ENCODE peak calls at places on chromosomes 1 and 21, in seven cellular contexts. A is H1, X is psoas muscle, C is transverse colon, F is ovary, W is AG04450, Q is foreskin fibroblast. G is an unnamed sample.
A peak's percentile ranks its signal among the peaks of the same experiment; 100 is the strongest.

GRCh38 chr1:222171005-222171404 is 376.9 kb downstream of the HHIPL2 start:
- DNase-seq in X (no peak), C (no peak), W (no peak), Q (peak; percentile 53), F (no peak), A (peak; percentile 42), G (no peak)

GRCh38 chr1:183126000-183126366 is 60.1 kb upstream of the LAMC2 start:
- DNase-seq in X (no peak), W (no peak), A (no peak), Q (no peak), F (no peak), C (no peak), G (no peak)

GRCh38 chr21:19029816-19030215 is 626.2 kb upstream of the TMPRSS15 start:
- DNase-seq in A (no peak), C (no peak), X (no peak), W (no peak), Q (no peak), F (no peak), G (no peak)

GRCh38 chr1:178134061-178134460 is 40.2 kb downstream of the RASAL2 start:
- DNase-seq in X (no peak), A (no peak), C (no peak), Q (peak; percentile 84), F (no peak), W (peak; percentile 13), G (no peak)

GRCh38 chr1:228166170-228166936 is 749 bp downstream of the IBA57 start:
- DNase-seq in A (peak; percentile 78), W (no peak), X (peak; percentile 86), C (peak; percentile 79), F (peak; percentile 66), Q (peak; percentile 62), G (peak; percentile 82)

GRCh38 chr1:203046984-203047630 is 20.8 kb downstream of the PPFIA4 start:
- DNase-seq in X (no peak), Q (peak; percentile 67), C (no peak), W (peak; percentile 41), A (no peak), F (no peak), G (no peak)

GRCh38 chr1:68233202-68233601 is 879 bp upstream of the WLS start:
- DNase-seq in A (no peak), F (no peak), C (no peak), W (no peak), X (no peak), Q (no peak), G (no peak)

GRCh38 chr1:3033795-3034100 is 12.5 kb downstream of the ACTRT2 start:
- DNase-seq in W (no peak), A (no peak), Q (no peak), X (no peak), C (no peak), F (no peak), G (no peak)

GRCh38 chr1:216793303-216793702 is 70.1 kb upstream of the ESRRG start:
- DNase-seq in X (no peak), W (no peak), Q (no peak), C (no peak), F (no peak), A (no peak), G (no peak)

GRCh38 chr1:24141311-24141997 is 1.5 kb downstream of the IL22RA1 start:
- DNase-seq in X (no peak), C (no peak), A (no peak), Q (no peak), F (no peak), W (no peak), G (no peak)

GRCh38 chr1:53145942-53146708 is 3.7 kb upstream of the SLC1A7 start:
- DNase-seq in X (peak; percentile 73), Q (peak; percentile 99), C (peak; percentile 49), A (no peak), F (peak; percentile 85), W (peak; percentile 99), G (no peak)

GRCh38 chr1:220990417-220991337 is 111.4 kb downstream of the HLX start:
- DNase-seq in C (no peak), Q (peak; percentile 81), W (peak; percentile 21), F (no peak), X (no peak), A (no peak), G (no peak)

GRCh38 chr21:41234574-41234973 is 66.6 kb downstream of the BACE2 start:
- DNase-seq in Q (no peak), A (no peak), W (no peak), F (no peak), C (no peak), X (no peak), G (no peak)

GRCh38 chr1:196651079-196651478 is 764 bp upstream of the CFH start:
- DNase-seq in X (no peak), C (no peak), A (no peak), F (no peak), Q (no peak), W (no peak), G (no peak)

GRCh38 chr1:7444362-7444761 is 326.7 kb upstream of the VAMP3 start:
- DNase-seq in X (no peak), C (no peak), W (no peak), F (no peak), A (no peak), Q (no peak), G (no peak)

GRCh38 chr1:74673351-74674111 is at the start of gene ERICH3:
- DNase-seq in C (no peak), A (peak; percentile 62), F (no peak), X (no peak), W (no peak), Q (no peak), G (no peak)

DNA sequence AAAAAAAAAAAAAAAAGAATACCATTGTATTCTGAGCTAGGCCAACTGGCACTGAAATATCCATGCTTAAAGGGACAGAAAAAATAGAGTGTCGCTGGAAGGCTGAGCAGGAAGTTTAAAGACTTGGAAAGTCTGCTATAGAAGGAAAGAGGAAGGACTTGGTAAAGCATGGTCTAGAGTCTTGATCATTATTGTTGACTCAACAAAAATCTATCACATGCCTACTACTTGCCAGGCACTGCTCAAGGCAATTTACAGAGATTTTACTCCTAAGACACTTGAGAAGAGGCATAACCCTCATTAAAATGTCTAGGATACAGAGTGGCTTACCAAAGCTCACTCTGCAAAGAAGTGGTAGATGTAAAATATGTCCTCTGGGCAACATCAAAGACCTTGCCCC is 324.0 kb upstream of the DAB1 start:
- DNase-seq in X (no peak), A (no peak), Q (no peak), F (no peak), W (no peak), C (no peak), G (no peak)
- TF ChIP-seq CTCF in X (no peak), A (no peak), Q (no peak), F (no peak), W (no peak), C (no peak), G (no peak)

GRCh38 chr1:54488065-54488750 is 59.8 kb upstream of the ACOT11 start:
- DNase-seq in F (peak; percentile 94), Q (peak; percentile 92), C (peak; percentile 95), X (peak; percentile 95), A (peak; percentile 93), W (peak; percentile 55), G (no peak)

GRCh38 chr1:54488831-54489626 is 59.0 kb upstream of the ACOT11 start:
- DNase-seq in A (peak; percentile 96), F (peak; percentile 91), X (peak; percentile 89), C (peak; percentile 81), Q (peak; percentile 47), W (peak; percentile 10), G (no peak)

GRCh38 chr1:54487571-54488050 is 60.4 kb upstream of the ACOT11 start:
- DNase-seq in C (no peak), W (no peak), X (no peak), A (peak; percentile 66), Q (no peak), F (no peak), G (no peak)

GRCh38 chr1:54490361-54491248 is 57.4 kb upstream of the ACOT11 start:
- DNase-seq in C (peak; percentile 47), A (peak; percentile 86), W (no peak), X (no peak), F (no peak), Q (no peak), G (no peak)

DNA sequence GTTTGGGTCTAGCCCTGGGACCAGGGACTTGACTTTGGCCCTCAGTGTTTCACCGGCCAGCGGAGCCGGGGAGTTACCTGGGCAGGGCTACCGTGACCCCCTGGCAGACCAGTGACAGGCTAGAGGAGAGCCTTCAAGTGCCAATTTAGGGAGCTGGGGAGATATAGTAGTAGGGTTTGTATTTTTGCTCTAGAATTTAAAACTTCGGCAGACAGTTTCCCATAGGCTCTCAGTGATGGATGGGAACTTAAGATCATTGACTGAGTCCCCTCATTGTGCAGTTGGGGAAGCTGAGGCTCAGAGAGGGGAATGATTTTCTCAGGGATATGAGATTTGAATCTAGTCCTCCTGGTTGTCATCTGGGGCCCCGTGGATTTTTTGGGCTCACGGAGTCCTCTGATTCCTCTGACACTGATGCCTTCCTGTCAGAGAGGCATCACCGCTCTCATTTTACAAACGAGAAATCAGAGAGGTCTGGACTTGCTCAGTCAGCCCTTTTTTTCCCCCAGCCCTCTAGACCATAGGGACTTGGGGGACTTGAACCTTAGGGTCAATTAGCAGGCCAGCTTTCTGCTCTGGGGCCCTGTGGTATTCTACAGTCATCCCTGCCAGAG is 58.3 kb upstream of the ACOT11 start:
- DNase-seq in F (no peak), X (no peak), C (no peak), Q (no peak), W (no peak), A (no peak), G (no peak)
- TF ChIP-seq CTCF in F (no peak), X (no peak), C (peak; percentile 21), Q (no peak), W (no peak), A (no peak), G (no peak)

GRCh38 chr1:169160845-169161511 is 54.5 kb downstream of the ATP1B1 start:
- DNase-seq in Q (no peak), C (no peak), F (peak; percentile 62), X (no peak), A (no peak), W (no peak), G (no peak)

GRCh38 chr1:169156537-169156936 is 50.0 kb downstream of the ATP1B1 start:
- DNase-seq in W (no peak), A (no peak), C (no peak), Q (no peak), X (no peak), F (no peak), G (no peak)

GRCh38 chr1:169155675-169156074 is 49.2 kb downstream of the ATP1B1 start:
- DNase-seq in C (no peak), F (no peak), W (no peak), Q (no peak), X (no peak), A (no peak), G (no peak)

GRCh38 chr1:169163059-169163458 is 56.6 kb downstream of the ATP1B1 start:
- DNase-seq in F (no peak), A (no peak), C (no peak), X (no peak), Q (no peak), W (no peak), G (no peak)

GRCh38 chr1:169161512-169162194 is 55.2 kb downstream of the ATP1B1 start:
- DNase-seq in F (no peak), X (no peak), W (no peak), C (no peak), Q (no peak), A (no peak), G (no peak)
- TF ChIP-seq CTCF in F (no peak), X (no peak), W (no peak), C (no peak), Q (no peak), A (no peak), G (no peak)

DNA sequence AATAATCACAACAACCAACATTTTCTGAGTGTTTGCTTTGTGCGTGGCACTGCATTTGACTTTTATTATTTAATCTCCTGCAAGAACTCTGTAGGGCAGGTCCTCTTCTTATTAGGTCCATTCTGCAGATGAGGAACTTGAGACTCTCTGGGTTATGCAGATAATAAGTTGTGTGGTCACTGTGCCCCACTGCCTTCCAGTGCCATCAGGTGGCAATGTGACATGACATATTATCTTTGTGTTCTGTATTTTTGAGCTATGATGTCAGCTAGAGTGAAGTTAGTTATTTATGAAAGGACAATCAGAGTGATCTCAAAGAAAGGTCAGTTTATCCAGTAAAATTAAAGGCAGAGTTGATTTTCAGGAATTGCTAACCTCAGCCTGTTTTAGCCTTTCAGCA is 196.0 kb downstream of the FMN2 start:
- DNase-seq in W (no peak), A (no peak), C (no peak), Q (no peak), X (no peak), F (no peak), G (no peak)
- TF ChIP-seq CTCF in W (no peak), A (no peak), C (no peak), Q (no peak), X (no peak), F (no peak), G (peak; percentile 33)